ENCODE peak calls at places on chromosomes 16 and 17, in four cellular contexts. C is GM12891, O is NCI-H748 treated with DMSO at 0.1 percent for 48 hours, K is amniotic epithelial cell. L is an unnamed sample.

GRCh38 chr16:88605186-88606145 is 32.9 kb upstream of the IL17C start:
- DNase-seq in C (no peak), K (no peak), O (no peak), L (no peak)

GRCh38 chr16:77212736-77213541 is 13.7 kb downstream of the SYCE1L start:
- DNase-seq in C (peak; percentile 57), O (peak; percentile 19), K (peak; percentile 16), L (peak; percentile 70)

GRCh38 chr16:85359147-85359822 is 247.0 kb upstream of the CIBAR2 start:
- DNase-seq in O (no peak), C (no peak), K (peak; percentile 83), L (no peak)

GRCh38 chr17:75116681-75117080 is 6.9 kb downstream of the ARMC7 start:
- DNase-seq in K (no peak), C (no peak), O (no peak), L (no peak)

GRCh38 chr17:19948100-19948943 is 29.3 kb downstream of the AKAP10 start:
- DNase-seq in O (no peak), C (no peak), K (no peak), L (peak; percentile 32)

GRCh38 chr16:8589293-8590160 is 784 bp downstream of the TMEM114 start:
- DNase-seq in O (no peak), C (no peak), K (no peak), L (no peak)

GRCh38 chr17:19671433-19671832 is 22.9 kb downstream of the ALDH3A2 start:
- DNase-seq in O (no peak), K (no peak), C (no peak), L (no peak)

GRCh38 chr16:48635199-48635718 is 25.3 kb upstream of the N4BP1 start:
- DNase-seq in O (no peak), C (no peak), K (no peak), L (no peak)

GRCh38 chr16:66262253-66263167 is 104.0 kb upstream of the CDH5 start:
- DNase-seq in C (no peak), K (peak; percentile 69), O (no peak), L (no peak)

GRCh38 chr16:46748775-46749705 is 896 bp upstream of the MYLK3 start:
- DNase-seq in C (no peak), K (no peak), O (no peak), L (no peak)

GRCh38 chr16:8855051-8855786 is 13.6 kb downstream of the CARHSP1 start:
- DNase-seq in C (no peak), K (no peak), O (no peak), L (no peak)

GRCh38 chr17:57379237-57380054 is 123.1 kb downstream of the MSI2 start:
- DNase-seq in C (no peak), O (no peak), K (peak; percentile 82), L (peak; percentile 54)

GRCh38 chr16:85399583-85400284 is 213.4 kb upstream of the GSE1 start:
- DNase-seq in O (no peak), C (no peak), K (no peak), L (no peak)

GRCh38 chr17:48051278-48051677 is 3.1 kb downstream of the NFE2L1 start:
- DNase-seq in O (no peak), C (no peak), K (no peak), L (no peak)

GRCh38 chr16:15899538-15900100 is 11.2 kb upstream of the CEP20 start:
- DNase-seq in O (no peak), K (peak; percentile 77), C (peak; percentile 35), L (no peak)

GRCh38 chr17:58308173-58308984 is 20.2 kb downstream of the TSPOAP1 start:
- DNase-seq in O (no peak), C (peak; percentile 17), K (no peak), L (peak; percentile 31)

GRCh38 chr17:1967092-1967662 is 58.0 kb downstream of the RTN4RL1 start:
- DNase-seq in O (no peak), C (no peak), K (no peak), L (no peak)

GRCh38 chr17:42316755-42317154 is 28.5 kb downstream of the STAT5A start:
- DNase-seq in C (no peak), O (no peak), K (no peak), L (no peak)

GRCh38 chr16:88359008-88359407 is 23.8 kb upstream of the ZNF469 start:
- DNase-seq in C (no peak), O (no peak), K (no peak), L (no peak)

GRCh38 chr16:21167360-21167759 is 8.9 kb downstream of the LDAF1 start:
- DNase-seq in O (no peak), C (no peak), K (peak; percentile 91), L (no peak)

GRCh38 chr16:8720967-8721692 is 46.7 kb downstream of the ABAT start:
- DNase-seq in C (no peak), K (no peak), O (no peak), L (no peak)

GRCh38 chr16:84563776-84564420 is 54.0 kb downstream of the COTL1 start:
- DNase-seq in O (no peak), C (no peak), K (no peak), L (no peak)

GRCh38 chr17:78903101-78903779 is at the start of gene CEP295NL:
- DNase-seq in O (no peak), K (peak; percentile 44), C (no peak), L (peak; percentile 85)

GRCh38 chr17:29399634-29400033 is 9.5 kb downstream of the TAOK1 start:
- DNase-seq in K (no peak), C (no peak), O (no peak), L (no peak)

GRCh38 chr16:10598157-10598556 is 17.8 kb upstream of the EMP2 start:
- DNase-seq in K (no peak), O (no peak), C (no peak), L (no peak)

GRCh38 chr16:90005956-90006663 is 13.1 kb downstream of the DBNDD1 start:
- DNase-seq in K (no peak), O (no peak), C (no peak), L (no peak)

GRCh38 chr16:89641719-89642187 is 15.8 kb downstream of the CHMP1A start:
- DNase-seq in K (no peak), C (no peak), O (no peak), L (no peak)

GRCh38 chr17:49890852-49891251 is 43.0 kb upstream of the TAC4 start:
- DNase-seq in K (no peak), O (no peak), C (no peak), L (no peak)

GRCh38 chr17:9324864-9325263 is 250.8 kb downstream of the STX8 start:
- DNase-seq in O (no peak), K (peak; percentile 76), C (no peak), L (peak; percentile 24)